ENCODE peak calls at places on chromosomes 12 and 14, in four cellular contexts. F is iris pigment epithelial cell, Y is foreskin fibroblast, W is right lobe of liver. K is an unnamed sample.

GRCh38 chr12:112115259-112116045 is 6.9 kb upstream of the NAA25 start:
- DNase-seq in Y (no peak), W (no peak), F (no peak), K (no peak)

GRCh38 chr12:51320311-51320694 is 3.7 kb downstream of the BIN2 start:
- DNase-seq in Y (no peak), F (no peak), W (no peak), K (no peak)

GRCh38 chr14:29741909-29742401 is 185.7 kb downstream of the PRKD1 start:
- DNase-seq in Y (peak; percentile 47), F (peak; percentile 47), W (no peak), K (no peak)

GRCh38 chr14:104993306-104993705 is 7.7 kb downstream of the CLBA1 start:
- DNase-seq in F (no peak), W (no peak), Y (no peak), K (no peak)

GRCh38 chr12:5083955-5084849 is 40.5 kb downstream of the KCNA5 start:
- DNase-seq in Y (peak; percentile 33), W (no peak), F (peak; percentile 46), K (no peak)

GRCh38 chr14:100577986-100578431 is 9.2 kb downstream of the BEGAIN start:
- DNase-seq in Y (no peak), W (peak; percentile 11), F (no peak), K (no peak)

GRCh38 chr14:71541973-71542730 is 390.1 kb upstream of the RGS6 start:
- DNase-seq in F (no peak), W (no peak), Y (no peak), K (no peak)

GRCh38 chr14:55265197-55265596 is 6.0 kb upstream of the FBXO34 start:
- DNase-seq in Y (no peak), W (no peak), F (no peak), K (no peak)

GRCh38 chr14:65637780-65638179 is 225.2 kb downstream of the FUT8 start:
- DNase-seq in W (no peak), F (peak; percentile 9), Y (no peak), K (peak; percentile 79)

GRCh38 chr12:80513211-80513610 is 69.2 kb downstream of the PTPRQ start:
- DNase-seq in F (no peak), W (no peak), Y (no peak), K (no peak)

GRCh38 chr12:49827351-49828099 is 688 bp downstream of the NCKAP5L start:
- DNase-seq in Y (peak; percentile 55), W (peak; percentile 72), F (peak; percentile 66), K (no peak)

GRCh38 chr14:34722723-34723545 is 8.5 kb upstream of the CFL2 start:
- DNase-seq in F (peak; percentile 51), W (no peak), Y (peak; percentile 41), K (peak; percentile 68)

GRCh38 chr14:75361751-75362433 is 65.9 kb upstream of the JDP2 start:
- DNase-seq in F (no peak), Y (no peak), W (no peak), K (no peak)

GRCh38 chr12:77016621-77017020 is 48.7 kb downstream of the E2F7 start:
- DNase-seq in F (no peak), Y (no peak), W (no peak), K (no peak)

GRCh38 chr12:7642876-7643309 is 22.8 kb downstream of the APOBEC1 start:
- DNase-seq in W (no peak), Y (no peak), F (peak; percentile 18), K (no peak)

GRCh38 chr12:111410229-111411186 is 4.8 kb downstream of the SH2B3 start:
- DNase-seq in W (no peak), Y (no peak), F (no peak), K (no peak)

GRCh38 chr14:90487031-90487430 is 90.2 kb downstream of the CALM1 start:
- DNase-seq in F (no peak), W (no peak), Y (no peak), K (no peak)

GRCh38 chr14:37063467-37064240 is 108.8 kb downstream of the SLC25A21 start:
- DNase-seq in W (no peak), F (no peak), Y (no peak), K (no peak)

GRCh38 chr12:132219323-132219722 is 75.1 kb downstream of the NOC4L start:
- DNase-seq in Y (no peak), W (no peak), F (no peak), K (no peak)

GRCh38 chr14:101061411-101062064 is 158.0 kb upstream of the RTL1 start:
- DNase-seq in F (no peak), W (no peak), Y (no peak), K (no peak)

GRCh38 chr12:84601483-84601882 is 311.1 kb downstream of the SLC6A15 start:
- DNase-seq in W (no peak), F (no peak), Y (no peak), K (no peak)

GRCh38 chr12:121165316-121165715 is 32.6 kb downstream of the P2RX7 start:
- DNase-seq in Y (no peak), W (no peak), F (no peak), K (no peak)

GRCh38 chr14:89681086-89682018 is 264.3 kb upstream of the FOXN3 start:
- DNase-seq in Y (no peak), F (no peak), W (no peak), K (no peak)

GRCh38 chr12:79058342-79058741 is 193.8 kb downstream of the SYT1 start:
- DNase-seq in W (no peak), F (peak; percentile 75), Y (peak; percentile 24), K (no peak)

GRCh38 chr14:24428628-24429394 is 657 bp downstream of the CBLN3 start:
- DNase-seq in W (no peak), F (no peak), Y (no peak), K (no peak)

GRCh38 chr12:117309276-117309885 is 52.0 kb downstream of the NOS1 start:
- DNase-seq in F (no peak), W (no peak), Y (no peak), K (no peak)

GRCh38 chr14:61537567-61538463 is 157.5 kb upstream of the HIF1A start:
- DNase-seq in F (peak; percentile 88), W (no peak), Y (peak; percentile 80), K (no peak)

GRCh38 chr14:106883218-106883692 is 1356.9 kb downstream of the TMEM121 start:
- DNase-seq in F (no peak), Y (no peak), W (peak; percentile 30), K (peak; percentile 26)

GRCh38 chr12:76942276-76942675 is 63.5 kb upstream of the CSRP2 start:
- DNase-seq in Y (peak; percentile 56), F (peak; percentile 23), W (no peak), K (no peak)

GRCh38 chr12:78928200-78929074 is 63.9 kb downstream of the SYT1 start:
- DNase-seq in W (no peak), F (peak; percentile 37), Y (peak; percentile 14), K (no peak)

GRCh38 chr14:69964841-69965240 is 85.6 kb downstream of the SMOC1 start:
- DNase-seq in W (no peak), Y (no peak), F (no peak), K (no peak)

GRCh38 chr12:99649551-99649950 is 2.0 kb downstream of the GARIN6 start:
- DNase-seq in F (no peak), W (no peak), Y (no peak), K (no peak)

GRCh38 chr12:20282411-20282810 is 85.9 kb upstream of the PDE3A start:
- DNase-seq in Y (no peak), F (no peak), W (no peak), K (no peak)

GRCh38 chr12:101863971-101864370 is 13.4 kb upstream of the DRAM1 start:
- DNase-seq in W (no peak), Y (no peak), F (no peak), K (no peak)